ENCODE peak calls at places on chromosomes 5 and 9, in nine cellular contexts. J, Y, O, Q, S, W, T, L and E are unnamed samples.

GRCh38 chr5:15009420-15009819 is 137.8 kb upstream of the ANKH start:
- DNase-seq in T (peak), W (no peak), Q (no peak), J (no peak), L (peak), O (no peak), S (no peak), Y (no peak), E (no peak)

GRCh38 chr9:133855802-133856592 is 117.8 kb upstream of the SARDH start:
- DNase-seq in W (no peak), T (no peak), Y (peak), Q (no peak), S (no peak), O (peak), L (peak), J (no peak), E (no peak)

GRCh38 chr5:94248175-94248875 is 370.1 kb downstream of the KIAA0825 start:
- DNase-seq in T (no peak), L (no peak), O (no peak), J (peak), Y (no peak), S (no peak), Q (no peak), W (no peak), E (no peak)

GRCh38 chr9:117957267-117957666 is 253.1 kb downstream of the TLR4 start:
- DNase-seq in T (no peak), Q (no peak), L (no peak), O (no peak), W (no peak), J (no peak), S (no peak), Y (peak), E (no peak)

GRCh38 chr5:96058084-96058483 is 96.4 kb upstream of the ELL2 start:
- DNase-seq in S (no peak), O (no peak), L (no peak), W (no peak), T (no peak), Y (no peak), J (peak), Q (no peak), E (no peak)

GRCh38 chr9:97386733-97387503 is 25.0 kb upstream of the TDRD7 start:
- DNase-seq in Q (peak), T (peak), L (peak), W (peak), O (no peak), S (no peak), J (peak), Y (peak), E (peak)

GRCh38 chr5:118557103-118557805 is 431.1 kb downstream of the DTWD2 start:
- DNase-seq in O (no peak), Y (no peak), S (no peak), T (no peak), W (no peak), Q (no peak), L (no peak), J (no peak), E (no peak)

GRCh38 chr5:125148706-125149105 is 402.3 kb upstream of the ZNF608 start:
- DNase-seq in Y (no peak), W (no peak), T (no peak), J (no peak), O (no peak), Q (no peak), S (no peak), L (peak), E (no peak)

GRCh38 chr5:174626521-174626920 is 97.9 kb upstream of the MSX2 start:
- DNase-seq in S (no peak), L (no peak), Y (no peak), T (no peak), Q (no peak), J (no peak), W (no peak), O (peak), E (no peak)

GRCh38 chr5:91151947-91152346 is 231.2 kb downstream of the ARRDC3 start:
- DNase-seq in S (no peak), Y (peak), T (peak), L (peak), O (peak), J (no peak), Q (no peak), W (no peak), E (no peak)

GRCh38 chr5:66769839-66770617 is 173.8 kb downstream of the MAST4 start:
- DNase-seq in Y (peak), S (no peak), O (no peak), T (no peak), L (peak), W (peak), J (peak), Q (peak), E (peak)

GRCh38 chr5:158456756-158457155 is 597.8 kb upstream of the CLINT1 start:
- DNase-seq in J (no peak), S (no peak), Q (no peak), T (no peak), O (no peak), L (peak), W (no peak), Y (peak), E (peak)

GRCh38 chr9:19689324-19690087 is 99.3 kb downstream of the SLC24A2 start:
- DNase-seq in Q (no peak), Y (no peak), L (no peak), S (no peak), T (no peak), J (no peak), W (no peak), O (no peak), E (no peak)

GRCh38 chr5:94361832-94362754 is 256.3 kb downstream of the KIAA0825 start:
- DNase-seq in J (no peak), Y (no peak), T (peak), Q (no peak), S (no peak), L (no peak), O (no peak), W (no peak), E (no peak)

GRCh38 chr5:160787247-160787646 is 64.8 kb downstream of the ATP10B start:
- DNase-seq in Y (peak), S (no peak), L (no peak), O (no peak), T (peak), W (peak), Q (peak), J (peak), E (peak)

GRCh38 chr5:95858023-95858461 is 35.5 kb upstream of the GLRX start:
- DNase-seq in Q (no peak), L (peak), Y (peak), J (no peak), T (no peak), W (no peak), O (peak), S (no peak), E (no peak)

GRCh38 chr5:66248874-66249273 is 104.8 kb downstream of the SREK1 start:
- DNase-seq in L (no peak), Q (no peak), S (no peak), J (no peak), Y (no peak), O (no peak), W (no peak), T (no peak), E (no peak)

GRCh38 chr5:109748545-109748944 is 58.8 kb downstream of the MAN2A1 start:
- DNase-seq in Y (no peak), O (no peak), W (no peak), L (peak), J (no peak), Q (no peak), S (no peak), T (no peak), E (no peak)

GRCh38 chr5:139462582-139463276 is at the start of gene ECSCR:
- DNase-seq in T (no peak), L (peak), W (no peak), J (no peak), Y (no peak), S (no peak), Q (peak), O (no peak), E (no peak)

GRCh38 chr5:158741296-158741695 is 358.4 kb downstream of the EBF1 start:
- DNase-seq in Y (no peak), W (no peak), O (no peak), L (no peak), T (no peak), J (no peak), Q (no peak), S (no peak), E (no peak)

GRCh38 chr9:20664501-20664900 is 19.6 kb upstream of the FOCAD start:
- DNase-seq in O (no peak), Y (no peak), T (no peak), L (no peak), J (peak), W (no peak), S (no peak), Q (no peak), E (no peak)

GRCh38 chr5:32600057-32600622 is 14.8 kb downstream of the SUB1 start:
- DNase-seq in O (no peak), L (peak), S (no peak), Q (no peak), Y (no peak), W (no peak), J (no peak), T (no peak), E (no peak)

GRCh38 chr9:32524558-32525461 is 1.2 kb downstream of the RIGI start:
- DNase-seq in O (no peak), L (peak), T (peak), J (peak), Q (no peak), Y (peak), W (no peak), S (no peak), E (peak)

GRCh38 chr5:151745071-151745705 is 13.2 kb downstream of the ATOX1 start:
- DNase-seq in Y (no peak), L (peak), T (peak), S (no peak), O (peak), Q (no peak), J (no peak), W (no peak), E (peak)

GRCh38 chr5:135997936-135998335 is 30.9 kb upstream of the TGFBI start:
- DNase-seq in Y (no peak), S (no peak), T (no peak), Q (no peak), O (no peak), J (peak), W (peak), L (no peak), E (no peak)

GRCh38 chr9:96663506-96664120 is 8.5 kb upstream of the PRXL2C start:
- DNase-seq in Q (no peak), J (no peak), L (peak), W (no peak), T (no peak), S (no peak), Y (no peak), O (no peak), E (no peak)

GRCh38 chr5:74626386-74627222 is 13.9 kb downstream of the ENC1 start:
- DNase-seq in W (no peak), S (no peak), L (peak), J (no peak), T (no peak), Y (no peak), O (no peak), Q (no peak), E (no peak)

GRCh38 chr5:15013654-15014463 is 142.3 kb upstream of the ANKH start:
- DNase-seq in Q (peak), Y (peak), S (no peak), L (peak), W (no peak), T (no peak), J (peak), O (no peak), E (no peak)

GRCh38 chr9:134922066-134922931 is 4.6 kb upstream of the FCN1 start:
- DNase-seq in O (peak), L (no peak), T (no peak), W (no peak), Q (peak), Y (peak), S (no peak), J (no peak), E (no peak)

GRCh38 chr9:97696025-97696822 is 916 bp downstream of the XPA start:
- DNase-seq in S (no peak), L (peak), Y (no peak), O (no peak), Q (no peak), J (no peak), T (no peak), W (no peak), E (no peak)

GRCh38 chr5:179892255-179892654 is 15.4 kb downstream of the TBC1D9B start:
- DNase-seq in S (no peak), O (no peak), Y (no peak), W (no peak), Q (no peak), L (no peak), T (no peak), J (no peak), E (no peak)

GRCh38 chr9:113998529-113999255 is 79.4 kb downstream of the AMBP start:
- DNase-seq in J (peak), Y (peak), T (peak), S (no peak), Q (no peak), L (no peak), W (peak), O (no peak), E (peak)

GRCh38 chr9:8845808-8846207 is 1046.2 kb upstream of the DMAC1 start:
- DNase-seq in Y (no peak), S (no peak), W (no peak), Q (no peak), L (no peak), O (no peak), J (no peak), T (no peak), E (no peak)

GRCh38 chr5:129909225-129909624 is 5.0 kb downstream of the CHSY3 start:
- DNase-seq in L (no peak), Q (no peak), J (no peak), W (no peak), S (no peak), Y (no peak), O (no peak), T (no peak), E (no peak)

GRCh38 chr5:24817966-24818365 is 173.2 kb upstream of the CDH10 start:
- DNase-seq in J (no peak), W (no peak), L (no peak), T (no peak), O (no peak), Y (peak), Q (no peak), S (no peak), E (no peak)

GRCh38 chr5:69035665-69036064 is 58.1 kb upstream of the SLC30A5 start:
- DNase-seq in Q (no peak), O (no peak), L (no peak), S (no peak), J (no peak), Y (no peak), T (no peak), W (no peak), E (no peak)

GRCh38 chr9:136845465-136846261 is 3.4 kb downstream of the AJM1 start:
- DNase-seq in L (no peak), J (no peak), W (no peak), T (no peak), Q (no peak), O (no peak), S (no peak), Y (no peak), E (no peak)

GRCh38 chr5:177338251-177339106 is 13.0 kb downstream of the LMAN2 start:
- DNase-seq in T (no peak), S (no peak), Y (no peak), Q (no peak), J (no peak), W (no peak), L (no peak), O (no peak), E (no peak)

GRCh38 chr5:177336603-177337494 is 14.6 kb downstream of the LMAN2 start:
- DNase-seq in Y (no peak), L (no peak), J (no peak), S (no peak), O (no peak), Q (no peak), W (peak), T (no peak), E (no peak)

GRCh38 chr5:177335701-177336065 is 15.8 kb downstream of the LMAN2 start:
- DNase-seq in L (no peak), O (no peak), S (no peak), W (no peak), Q (no peak), T (no peak), Y (no peak), J (no peak), E (no peak)

GRCh38 chr5:177336112-177336511 is 15.4 kb downstream of the LMAN2 start:
- DNase-seq in S (no peak), T (peak), J (peak), Y (peak), O (no peak), W (no peak), Q (peak), L (no peak), E (peak)

GRCh38 chr5:177339107-177339638 is 12.3 kb downstream of the LMAN2 start:
- DNase-seq in S (no peak), O (no peak), W (no peak), T (peak), J (no peak), Q (no peak), L (no peak), Y (no peak), E (no peak)
- TF ChIP-seq CTCF in S (no peak), O (no peak), W (no peak), T (no peak), J (no peak), Q (no peak), L (no peak), Y (no peak), E (no peak)

GRCh38 chr9:107863406-107863805 is 373.8 kb upstream of the KLF4 start:
- DNase-seq in W (no peak), S (no peak), J (no peak), Q (no peak), L (no peak), T (no peak), Y (no peak), O (no peak), E (no peak)

GRCh38 chr9:107856633-107857032 is 367.1 kb upstream of the KLF4 start:
- DNase-seq in Y (no peak), W (no peak), L (no peak), S (no peak), O (no peak), Q (no peak), T (no peak), J (no peak), E (no peak)

GRCh38 chr9:107858260-107858659 is 368.7 kb upstream of the KLF4 start:
- DNase-seq in L (no peak), W (no peak), O (no peak), S (no peak), J (no peak), Y (no peak), Q (no peak), T (no peak), E (no peak)

GRCh38 chr9:107862329-107862728 is 372.8 kb upstream of the KLF4 start:
- DNase-seq in J (no peak), Y (peak), L (no peak), S (no peak), O (no peak), T (no peak), W (no peak), Q (no peak), E (no peak)

GRCh38 chr9:107861075-107861474 is 371.5 kb upstream of the KLF4 start:
- DNase-seq in S (no peak), O (no peak), T (no peak), J (no peak), Q (no peak), W (no peak), L (no peak), Y (no peak), E (no peak)
- TF ChIP-seq CTCF in S (no peak), O (no peak), T (no peak), J (peak), Q (no peak), W (no peak), L (no peak), Y (no peak), E (no peak)

GRCh38 chr5:177487975-177488374 is 9.4 kb downstream of the PDLIM7 start:
- DNase-seq in S (no peak), J (no peak), T (no peak), L (no peak), Y (peak), W (no peak), Q (no peak), O (no peak), E (peak)
- TF ChIP-seq CTCF in S (peak), J (no peak), T (peak), L (no peak), Y (peak), W (no peak), Q (no peak), O (no peak), E (no peak)

DNA sequence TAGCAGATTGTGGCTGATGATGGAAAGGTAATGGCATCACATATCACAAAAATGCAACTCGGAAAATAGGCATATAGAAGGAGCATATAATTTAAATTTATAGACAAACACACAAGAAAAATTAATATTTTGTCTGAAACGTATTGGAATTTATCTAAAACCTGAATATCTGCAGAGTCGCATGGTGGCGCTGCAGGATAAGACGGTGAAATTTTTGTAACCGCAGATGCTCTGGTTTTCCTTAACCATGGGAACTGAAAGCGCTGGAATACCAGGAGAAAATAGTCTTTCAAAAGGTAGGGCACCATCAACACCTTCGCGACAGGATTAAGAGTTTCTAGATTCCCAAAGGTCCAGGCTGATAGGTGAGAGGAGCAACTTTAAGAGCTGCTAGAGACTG is 11.0 kb downstream of the PCDHB14 start:
- DNase-seq in T (no peak), O (no peak), J (no peak), S (no peak), W (peak), Y (no peak), Q (no peak), L (no peak), E (no peak)
- TF ChIP-seq CTCF in T (no peak), O (no peak), J (peak), S (no peak), W (peak), Y (peak), Q (no peak), L (peak), E (peak)

DNA sequence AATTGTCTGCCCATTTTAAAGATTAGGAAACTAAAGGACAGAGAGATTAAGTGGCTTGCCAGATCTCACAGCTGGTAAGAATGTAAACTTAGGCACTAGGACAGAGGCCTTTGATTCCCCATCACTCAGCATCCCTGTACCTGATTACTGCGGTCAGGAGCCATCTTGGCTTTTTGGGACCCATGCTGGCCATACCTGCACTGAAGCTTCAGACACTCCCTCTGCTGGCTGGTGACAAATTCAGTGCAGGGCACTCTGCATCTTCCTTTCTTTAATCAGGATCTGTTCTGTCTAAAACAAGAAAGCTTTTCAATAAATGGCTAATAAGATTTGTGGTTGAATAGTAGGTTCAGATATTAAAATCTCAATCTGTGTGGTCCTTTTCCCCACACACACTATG is 215.5 kb upstream of the RORB start:
- DNase-seq in W (peak), Y (peak), O (no peak), Q (peak), T (no peak), J (peak), S (no peak), L (no peak), E (peak)
- TF ChIP-seq CTCF in W (peak), Y (peak), O (no peak), Q (peak), T (no peak), J (peak), S (peak), L (no peak), E (peak)

DNA sequence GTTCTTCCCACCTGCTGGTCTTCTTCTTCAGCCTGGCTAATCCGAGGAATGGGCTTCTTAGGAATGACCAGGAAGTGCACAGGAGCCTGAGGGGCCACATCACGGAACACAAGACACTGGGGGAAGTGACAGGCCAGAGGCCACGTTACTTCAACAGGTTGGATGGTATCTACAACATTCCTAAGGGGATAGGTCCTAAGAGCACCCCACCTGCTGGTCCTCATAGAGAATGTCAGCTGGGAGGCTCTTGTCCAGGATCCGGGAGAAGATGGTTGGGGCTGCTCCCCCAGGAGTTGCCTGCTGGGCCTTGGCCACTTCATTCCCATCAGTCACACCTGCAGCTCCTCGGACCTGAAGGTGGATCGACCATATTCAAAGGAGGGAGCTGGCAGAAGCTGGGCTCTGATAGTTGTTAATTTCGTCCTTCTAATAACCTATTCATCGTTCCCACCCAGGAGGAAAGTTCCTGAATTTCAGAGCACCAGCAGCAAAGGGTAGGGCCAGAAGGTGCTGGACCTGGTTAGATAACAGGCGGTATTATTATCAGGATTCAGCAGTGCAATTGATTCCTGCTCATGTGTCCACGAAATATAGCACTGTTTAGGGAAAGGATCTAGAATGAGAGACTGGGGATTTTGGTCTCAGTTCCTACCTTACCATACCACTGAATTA is 1.3 kb downstream of the HINT2 start:
- DNase-seq in Q (no peak), O (no peak), W (peak), L (peak), S (no peak), J (peak), T (peak), Y (peak), E (no peak)
- TF ChIP-seq CTCF in Q (peak), O (no peak), W (peak), L (no peak), S (peak), J (peak), T (peak), Y (no peak), E (no peak)

GRCh38 chr5:107744418-107745330 is 73.9 kb upstream of the EFNA5 start:
- DNase-seq in Y (no peak), S (no peak), J (peak), Q (no peak), O (no peak), T (no peak), W (peak), L (no peak), E (no peak)
- TF ChIP-seq CTCF in Y (no peak), S (no peak), J (no peak), Q (no peak), O (no peak), T (no peak), W (no peak), L (no peak), E (no peak)

GRCh38 chr9:127393680-127394079 is 3.3 kb upstream of the SLC2A8 start:
- DNase-seq in S (no peak), O (peak), J (no peak), Y (no peak), Q (no peak), T (no peak), L (peak), W (no peak), E (no peak)
- TF ChIP-seq CTCF in S (no peak), O (no peak), J (no peak), Y (no peak), Q (no peak), T (no peak), L (peak), W (no peak), E (no peak)